ENCODE peak calls at places on chromosomes 6 and 20, in eight cellular contexts. T is IMR-90, J is suprapubic skin, E is A549, Q is HepG2, C is breast epithelium, X is K562, Z is stomach. F is an unnamed sample.

GRCh38 chr6:24918641-24919403 is 16.9 kb downstream of the RIPOR2 start:
- DNase-seq in Z (no peak), J (no peak), Q (no peak), X (no peak), T (no peak), C (no peak), E (no peak), F (no peak)

GRCh38 chr20:46011631-46012482 is 3.1 kb downstream of the MMP9 start:
- DNase-seq in C (no peak), E (peak; percentile 86), J (peak; percentile 78), X (peak; percentile 91), Z (peak; percentile 48), Q (peak; percentile 46), T (peak; percentile 15), F (peak; percentile 54)

GRCh38 chr6:51855310-51856082 is 231.9 kb downstream of the PKHD1 start:
- DNase-seq in J (no peak), Q (peak; percentile 79), E (peak; percentile 63), Z (no peak), C (no peak), T (peak; percentile 67), X (peak; percentile 47), F (no peak)

GRCh38 chr20:64063389-64064144 is 569 bp downstream of the TCEA2 start:
- DNase-seq in E (no peak), Q (no peak), C (no peak), J (no peak), T (no peak), Z (no peak), X (peak; percentile 55), F (peak; percentile 30)

GRCh38 chr20:46365483-46366215 is 40.8 kb downstream of the ELMO2 start:
- DNase-seq in E (no peak), X (no peak), C (no peak), Q (no peak), Z (no peak), J (no peak), T (no peak), F (no peak)

GRCh38 chr6:14704383-14705271 is 541.2 kb upstream of the JARID2 start:
- DNase-seq in C (no peak), Q (no peak), X (no peak), J (no peak), Z (no peak), T (peak; percentile 22), E (no peak), F (no peak)

GRCh38 chr6:158488065-158488464 is 71.8 kb upstream of the TMEM181 start:
- DNase-seq in C (no peak), Q (no peak), T (peak; percentile 99), E (peak; percentile 36), Z (no peak), J (no peak), X (no peak), F (no peak)

GRCh38 chr6:157432861-157433260 is 51.9 kb downstream of the ZDHHC14 start:
- DNase-seq in Z (no peak), E (no peak), J (no peak), Q (no peak), T (no peak), X (no peak), C (no peak), F (no peak)

DNA sequence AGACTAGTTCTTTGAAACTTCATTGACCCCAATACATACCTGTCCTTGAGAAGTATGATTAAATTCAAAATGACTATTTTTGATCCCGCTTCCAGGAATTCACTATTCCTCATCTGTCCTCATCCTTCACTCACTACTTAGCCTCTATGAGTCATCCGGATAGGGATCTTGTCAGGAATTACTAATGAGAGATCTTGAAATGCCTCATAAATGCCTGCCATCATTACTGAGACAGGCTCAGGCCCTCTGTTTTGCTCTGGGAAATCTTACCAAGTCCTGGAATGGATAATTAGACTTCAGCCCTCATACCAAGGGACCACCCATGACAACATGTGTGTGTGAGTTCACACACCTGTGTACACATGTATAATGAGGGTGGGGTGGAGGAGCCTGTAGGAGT is 2.8 kb upstream of the CYP24A1 start:
- DNase-seq in Q (no peak), T (no peak), X (no peak), J (no peak), E (no peak), Z (no peak), C (no peak), F (no peak)
- H3K27ac ChIP-seq in Q (no peak overlapping the region), T (no peak overlapping the region), X (no peak overlapping the region), J (no peak overlapping the region), E (peak overlapping the region; percentile 93), Z (no peak overlapping the region), C (no peak overlapping the region), F (no peak overlapping the region)

GRCh38 chr20:2652724-2653510 is 485 bp downstream of the NOP56 start:
- DNase-seq in X (peak; percentile 30), Q (peak; percentile 30), T (no peak), C (no peak), J (peak; percentile 74), E (no peak), Z (no peak), F (peak; percentile 12)
- TF ChIP-seq POLR2A in X (no peak), Q (peak; percentile 25), T (no peak), C (no peak), J (no peak), E (no peak), Z (no peak), F (no peak)

DNA sequence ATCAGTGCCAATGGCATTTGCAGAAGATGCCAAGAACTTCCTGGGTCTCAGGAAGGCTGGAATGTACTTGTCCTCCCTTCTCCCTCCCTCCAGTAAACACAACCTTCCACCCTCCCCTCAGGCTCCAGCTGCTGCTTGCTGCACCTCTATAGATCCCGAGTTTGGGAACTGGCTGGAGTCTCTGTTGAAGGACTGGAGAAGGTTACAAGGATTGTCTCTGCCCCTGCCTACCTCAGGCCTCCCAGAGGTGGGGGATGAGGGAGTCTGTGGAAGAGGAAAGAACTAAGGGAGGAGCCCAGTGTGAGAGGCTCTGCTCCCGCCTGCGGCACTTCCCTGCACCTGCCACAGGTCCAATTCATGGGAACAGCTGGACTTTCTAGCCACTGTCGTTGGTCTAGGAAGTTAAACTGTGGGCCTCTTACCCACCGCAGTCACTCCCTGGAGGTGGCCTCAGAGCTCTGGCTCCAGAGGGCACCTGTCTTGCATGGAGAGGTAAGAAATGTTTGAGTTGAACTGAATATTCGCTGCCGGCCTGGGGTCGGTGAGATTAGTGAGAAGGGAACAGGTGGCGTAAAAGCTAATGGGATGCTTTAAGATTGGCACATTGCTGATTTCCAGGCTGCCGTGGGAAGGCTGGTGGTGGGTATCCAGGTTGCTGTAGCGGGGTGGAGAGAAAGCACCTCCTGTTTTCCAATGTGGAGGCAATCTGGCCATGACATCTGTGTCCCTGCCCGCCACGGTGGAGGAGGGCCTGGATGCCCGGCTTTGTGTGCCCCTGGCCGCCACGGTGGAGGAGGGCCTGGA is 54.3 kb downstream of the PPP1R14C start:
- DNase-seq in Q (no peak), Z (no peak), X (no peak), T (no peak), J (no peak), E (no peak), C (no peak), F (peak; percentile 51)
- H3K4me1 ChIP-seq in Q (no peaks in the 10 kb centered on the region), Z (peaks cover 9% of the 10 kb centered on the region), X (peaks cover 11% of the 10 kb centered on the region), T (no peaks in the 10 kb centered on the region), J (peaks cover 31% of the 10 kb centered on the region), E (peaks cover 1% of the 10 kb centered on the region), C (no peaks in the 10 kb centered on the region), F (peaks cover 36% of the 10 kb centered on the region)

DNA sequence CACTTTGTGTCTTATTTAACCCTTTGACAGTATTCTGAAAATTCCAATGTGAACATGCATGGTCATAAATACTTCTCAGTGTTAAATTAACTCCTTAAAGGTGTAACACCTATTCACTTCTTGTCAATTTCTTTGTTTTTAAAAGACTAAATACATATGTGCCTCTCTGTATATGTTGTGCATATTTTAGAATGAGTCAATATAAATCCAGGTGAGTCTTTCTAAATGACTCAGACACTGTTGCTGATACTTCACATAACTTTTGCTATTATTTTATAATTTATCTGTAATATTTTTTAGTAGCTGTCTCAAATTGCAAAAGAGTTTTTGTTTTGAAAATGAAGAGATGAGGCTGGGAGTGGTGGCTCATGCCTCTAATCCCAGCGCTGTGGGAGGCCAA is 36.0 kb downstream of the TIAM2 start:
- DNase-seq in Q (no peak), J (no peak), E (no peak), X (no peak), T (no peak), Z (no peak), C (no peak), F (no peak)
- H3K27ac ChIP-seq in Q (no peak overlapping the region), J (no peak overlapping the region), E (no peak overlapping the region), X (no peak overlapping the region), T (no peak overlapping the region), Z (no peak overlapping the region), C (no peak overlapping the region), F (no peak overlapping the region)

GRCh38 chr20:25017257-25017803 is 24.8 kb upstream of the APMAP start:
- DNase-seq in J (peak; percentile 82), E (no peak), Z (peak; percentile 98), C (peak; percentile 88), T (no peak), X (no peak), Q (peak; percentile 64), F (peak; percentile 74)
- TF ChIP-seq POLR2A in J (no peak), E (no peak), Z (no peak), C (no peak), T (no peak), X (no peak), Q (no peak), F (no peak)